ENCODE peak calls at places on chromosomes 5 and 9, in eight cellular contexts. One of them, this sample, is unnamed.

GRCh38 chr5:177605078-177605477 is 5.1 kb downstream of the B4GALT7 start:
- DNase-seq in spleen: no peak
- DNase-seq in lung: no peak
- DNase-seq in midbrain: no peak
- DNase-seq in Peyer's patch: no peak
- DNase-seq in coronary artery: no peak
- DNase-seq in T1000: no peak
- DNase-seq in amniotic epithelial cell: no peak
- DNase-seq in this sample: no peak

GRCh38 chr9:14347408-14348224 is 33.7 kb upstream of the NFIB start:
- DNase-seq in lung: no peak
- DNase-seq in T1000: no peak
- DNase-seq in Peyer's patch: no peak
- DNase-seq in midbrain: no peak
- DNase-seq in coronary artery: peak
- DNase-seq in amniotic epithelial cell: no peak
- DNase-seq in spleen: no peak
- DNase-seq in this sample: no peak

GRCh38 chr5:80186634-80187033 is 69.2 kb downstream of the SERINC5 start:
- DNase-seq in Peyer's patch: peak
- DNase-seq in coronary artery: no peak
- DNase-seq in spleen: no peak
- DNase-seq in T1000: no peak
- DNase-seq in lung: peak
- DNase-seq in amniotic epithelial cell: peak
- DNase-seq in midbrain: no peak
- DNase-seq in this sample: peak

GRCh38 chr9:106104887-106105286 is 410.5 kb downstream of the TMEM38B start:
- DNase-seq in T1000: no peak
- DNase-seq in coronary artery: no peak
- DNase-seq in Peyer's patch: no peak
- DNase-seq in lung: no peak
- DNase-seq in midbrain: no peak
- DNase-seq in amniotic epithelial cell: no peak
- DNase-seq in spleen: no peak
- DNase-seq in this sample: no peak

GRCh38 chr5:156378159-156378558 is 51.2 kb downstream of the SGCD start:
- DNase-seq in Peyer's patch: no peak
- DNase-seq in midbrain: no peak
- DNase-seq in T1000: no peak
- DNase-seq in amniotic epithelial cell: no peak
- DNase-seq in coronary artery: no peak
- DNase-seq in lung: no peak
- DNase-seq in spleen: no peak
- DNase-seq in this sample: no peak

GRCh38 chr5:155027993-155028629 is 14.6 kb downstream of the KIF4B start:
- DNase-seq in spleen: no peak
- DNase-seq in midbrain: no peak
- DNase-seq in lung: no peak
- DNase-seq in coronary artery: no peak
- DNase-seq in amniotic epithelial cell: peak
- DNase-seq in T1000: no peak
- DNase-seq in Peyer's patch: no peak
- DNase-seq in this sample: no peak

GRCh38 chr5:170132642-170133448 is 27.1 kb downstream of the FOXI1 start:
- DNase-seq in spleen: no peak
- DNase-seq in amniotic epithelial cell: peak
- DNase-seq in midbrain: no peak
- DNase-seq in Peyer's patch: no peak
- DNase-seq in lung: no peak
- DNase-seq in T1000: no peak
- DNase-seq in coronary artery: peak
- DNase-seq in this sample: no peak

GRCh38 chr9:16075695-16076094 is 522.9 kb downstream of the CCDC171 start:
- DNase-seq in midbrain: no peak
- DNase-seq in amniotic epithelial cell: no peak
- DNase-seq in lung: no peak
- DNase-seq in T1000: no peak
- DNase-seq in coronary artery: no peak
- DNase-seq in Peyer's patch: no peak
- DNase-seq in spleen: no peak
- DNase-seq in this sample: peak

GRCh38 chr5:38719916-38720315 is 125.9 kb upstream of the OSMR start:
- DNase-seq in coronary artery: no peak
- DNase-seq in lung: no peak
- DNase-seq in spleen: no peak
- DNase-seq in midbrain: no peak
- DNase-seq in T1000: peak
- DNase-seq in Peyer's patch: no peak
- DNase-seq in amniotic epithelial cell: peak
- DNase-seq in this sample: peak

GRCh38 chr9:115520626-115521025 is 402.7 kb upstream of the TNC start:
- DNase-seq in Peyer's patch: no peak
- DNase-seq in lung: no peak
- DNase-seq in amniotic epithelial cell: no peak
- DNase-seq in midbrain: peak
- DNase-seq in spleen: no peak
- DNase-seq in T1000: no peak
- DNase-seq in coronary artery: no peak
- DNase-seq in this sample: no peak

GRCh38 chr5:135038829-135039525 is 4.9 kb upstream of the PITX1 start:
- DNase-seq in lung: no peak
- DNase-seq in midbrain: no peak
- DNase-seq in spleen: no peak
- DNase-seq in amniotic epithelial cell: no peak
- DNase-seq in Peyer's patch: no peak
- DNase-seq in coronary artery: no peak
- DNase-seq in T1000: no peak
- DNase-seq in this sample: no peak

GRCh38 chr5:74075496-74075895 is 449.5 kb downstream of the ARHGEF28 start:
- DNase-seq in spleen: no peak
- DNase-seq in midbrain: no peak
- DNase-seq in amniotic epithelial cell: no peak
- DNase-seq in T1000: no peak
- DNase-seq in Peyer's patch: no peak
- DNase-seq in lung: no peak
- DNase-seq in coronary artery: no peak
- DNase-seq in this sample: no peak

GRCh38 chr5:1255081-1255561 is 29.9 kb downstream of the SLC6A18 start:
- DNase-seq in amniotic epithelial cell: no peak
- DNase-seq in spleen: no peak
- DNase-seq in lung: no peak
- DNase-seq in coronary artery: no peak
- DNase-seq in Peyer's patch: no peak
- DNase-seq in T1000: no peak
- DNase-seq in midbrain: no peak
- DNase-seq in this sample: no peak

This sample was measured in NCI-H226.